ENCODE peak calls at places on chromosomes 2 and 18, in seven cellular contexts. W is Calu3, R is hepatocyte, K is GM10248, X is B cell, Y is MCF 10A, F is dorsolateral prefrontal cortex. B is an unnamed sample.

GRCh38 chr2:153163055-153163454 is 315.5 kb downstream of the RPRM start:
- DNase-seq in W (peak), R (peak), K (peak), X (no peak), Y (peak), F (no peak), B (no peak)

GRCh38 chr2:11697103-11697871 is 27.3 kb upstream of the NTSR2 start:
- DNase-seq in W (peak), R (peak), K (no peak), X (no peak), Y (peak), F (no peak), B (peak)

GRCh38 chr2:25301453-25302352 is 40.0 kb downstream of the DNMT3A start:
- DNase-seq in W (no peak), R (no peak), K (peak), X (peak), Y (peak), F (no peak), B (peak)

GRCh38 chr2:7111626-7112025 is 194.4 kb downstream of the RNF144A start:
- DNase-seq in W (no peak), R (no peak), K (no peak), X (no peak), Y (peak), F (no peak), B (peak)

GRCh38 chr2:196758474-196759377 is 40.8 kb downstream of the GTF3C3 start:
- DNase-seq in W (no peak), R (no peak), K (no peak), X (no peak), Y (peak), F (no peak), B (no peak)

GRCh38 chr2:174846218-174846617 is 81.9 kb upstream of the CHRNA1 start:
- DNase-seq in W (no peak), R (no peak), K (no peak), X (no peak), Y (peak), F (no peak), B (no peak)

GRCh38 chr18:73218293-73218692 is 350.5 kb upstream of the NETO1 start:
- DNase-seq in W (no peak), R (no peak), K (no peak), X (no peak), Y (no peak), F (no peak), B (no peak)

GRCh38 chr2:45962522-45962921 is 311.0 kb downstream of the PRKCE start:
- DNase-seq in W (peak), R (peak), K (no peak), X (no peak), Y (peak), F (peak), B (no peak)

GRCh38 chr18:10023853-10024638 is 110.2 kb downstream of the VAPA start:
- DNase-seq in W (no peak), R (no peak), K (no peak), X (no peak), Y (no peak), F (no peak), B (no peak)

GRCh38 chr2:96527990-96528679 is 8.4 kb upstream of the ARID5A start:
- DNase-seq in W (no peak), R (no peak), K (no peak), X (no peak), Y (no peak), F (no peak), B (no peak)

GRCh38 chr2:96527052-96527964 is 9.2 kb upstream of the ARID5A start:
- DNase-seq in W (no peak), R (peak), K (peak), X (peak), Y (no peak), F (no peak), B (no peak)

GRCh38 chr2:96530144-96530430 is 6.5 kb upstream of the ARID5A start:
- DNase-seq in W (no peak), R (no peak), K (no peak), X (no peak), Y (no peak), F (no peak), B (no peak)

GRCh38 chr2:96529376-96530143 is 7.0 kb upstream of the ARID5A start:
- DNase-seq in W (no peak), R (no peak), K (no peak), X (no peak), Y (no peak), F (no peak), B (no peak)

DNA sequence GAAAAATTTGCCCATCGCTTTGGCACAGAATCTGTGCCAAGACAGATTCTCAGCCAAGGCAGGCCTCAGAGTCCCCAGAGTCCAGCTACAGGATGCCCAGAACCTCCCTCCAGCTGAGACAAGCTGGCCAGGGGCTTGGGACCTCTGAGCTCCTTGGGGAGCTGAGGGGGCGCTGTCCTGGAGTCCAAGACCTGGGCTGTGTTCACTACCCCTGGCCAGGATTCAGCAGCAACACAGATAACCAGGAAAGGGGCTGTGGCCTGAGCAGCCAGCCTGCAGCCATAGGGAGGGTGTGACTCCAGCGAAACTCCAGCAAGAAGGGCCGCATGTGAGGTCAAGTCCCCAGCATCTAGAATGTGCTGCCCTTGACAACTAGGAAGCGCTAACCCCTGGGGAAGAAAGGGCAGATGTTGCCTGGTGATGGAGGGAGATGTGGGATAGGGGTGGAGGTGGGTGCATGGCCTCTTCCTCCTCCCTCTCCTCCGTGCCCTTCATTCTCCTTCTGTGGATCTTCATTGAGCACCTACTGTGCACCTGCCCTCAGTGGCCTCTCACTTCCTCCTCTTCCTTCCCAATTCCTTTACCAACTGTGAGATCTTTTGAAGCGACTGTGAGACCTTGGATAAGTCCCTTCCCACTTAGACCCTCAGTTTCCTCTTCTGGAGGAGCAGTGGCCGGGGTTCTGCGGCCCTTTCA is 7.7 kb upstream of the ARID5A start:
- DNase-seq in W (no peak), R (no peak), K (no peak), X (no peak), Y (no peak), F (no peak), B (no peak)
- TF ChIP-seq CTCF in W (no peak), R (no peak), K (no peak), X (no peak), Y (no peak), F (no peak), B (no peak)

DNA sequence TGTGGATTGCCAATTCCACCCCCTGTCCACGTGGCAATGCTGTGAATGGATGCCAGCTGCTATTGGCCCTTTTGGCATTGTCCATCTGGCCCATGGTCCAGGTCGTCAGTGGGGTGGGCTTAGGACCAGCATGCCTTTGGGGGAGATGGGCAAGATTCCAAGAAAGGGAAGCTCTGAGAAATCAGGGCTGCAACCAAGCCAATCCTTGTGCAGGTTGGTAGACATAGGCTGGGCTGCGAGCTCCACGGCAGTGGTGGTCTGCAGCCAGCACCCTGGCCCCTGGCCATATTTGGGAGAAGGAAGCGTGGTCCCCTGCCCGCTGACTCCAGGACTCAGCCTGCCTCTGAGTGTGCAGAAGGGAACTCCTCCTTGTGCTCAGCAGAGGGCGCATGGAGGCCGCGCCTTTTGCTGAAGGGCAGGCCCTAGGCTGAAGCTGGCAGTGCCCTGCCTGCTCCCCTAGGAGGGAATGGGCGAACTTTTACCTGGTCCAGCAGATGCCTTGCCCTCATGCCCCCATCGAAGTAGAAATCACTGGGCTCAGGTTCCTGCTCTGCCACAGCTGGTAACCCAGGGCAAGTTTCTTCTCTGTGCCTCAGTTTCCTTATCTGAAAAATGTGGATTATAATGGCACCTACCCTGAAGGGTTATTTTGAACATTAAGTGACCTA is 5.4 kb downstream of the SPR start:
- DNase-seq in W (peak), R (peak), K (peak), X (peak), Y (peak), F (peak), B (peak)
- TF ChIP-seq CTCF in W (peak), R (peak), K (peak), X (peak), Y (peak), F (peak), B (peak)

GRCh38 chr2:162317910-162318279 is 589 bp downstream of the IFIH1 start:
- DNase-seq in W (peak), R (peak), K (no peak), X (no peak), Y (peak), F (no peak), B (peak)

GRCh38 chr2:162312853-162313252 is 5.6 kb downstream of the IFIH1 start:
- DNase-seq in W (no peak), R (no peak), K (no peak), X (no peak), Y (no peak), F (no peak), B (no peak)

GRCh38 chr2:162316590-162316989 is 1.9 kb downstream of the IFIH1 start:
- DNase-seq in W (no peak), R (no peak), K (no peak), X (no peak), Y (no peak), F (no peak), B (no peak)

GRCh38 chr2:162317058-162317742 is 1.3 kb downstream of the IFIH1 start:
- DNase-seq in W (no peak), R (no peak), K (no peak), X (no peak), Y (no peak), F (no peak), B (no peak)

DNA sequence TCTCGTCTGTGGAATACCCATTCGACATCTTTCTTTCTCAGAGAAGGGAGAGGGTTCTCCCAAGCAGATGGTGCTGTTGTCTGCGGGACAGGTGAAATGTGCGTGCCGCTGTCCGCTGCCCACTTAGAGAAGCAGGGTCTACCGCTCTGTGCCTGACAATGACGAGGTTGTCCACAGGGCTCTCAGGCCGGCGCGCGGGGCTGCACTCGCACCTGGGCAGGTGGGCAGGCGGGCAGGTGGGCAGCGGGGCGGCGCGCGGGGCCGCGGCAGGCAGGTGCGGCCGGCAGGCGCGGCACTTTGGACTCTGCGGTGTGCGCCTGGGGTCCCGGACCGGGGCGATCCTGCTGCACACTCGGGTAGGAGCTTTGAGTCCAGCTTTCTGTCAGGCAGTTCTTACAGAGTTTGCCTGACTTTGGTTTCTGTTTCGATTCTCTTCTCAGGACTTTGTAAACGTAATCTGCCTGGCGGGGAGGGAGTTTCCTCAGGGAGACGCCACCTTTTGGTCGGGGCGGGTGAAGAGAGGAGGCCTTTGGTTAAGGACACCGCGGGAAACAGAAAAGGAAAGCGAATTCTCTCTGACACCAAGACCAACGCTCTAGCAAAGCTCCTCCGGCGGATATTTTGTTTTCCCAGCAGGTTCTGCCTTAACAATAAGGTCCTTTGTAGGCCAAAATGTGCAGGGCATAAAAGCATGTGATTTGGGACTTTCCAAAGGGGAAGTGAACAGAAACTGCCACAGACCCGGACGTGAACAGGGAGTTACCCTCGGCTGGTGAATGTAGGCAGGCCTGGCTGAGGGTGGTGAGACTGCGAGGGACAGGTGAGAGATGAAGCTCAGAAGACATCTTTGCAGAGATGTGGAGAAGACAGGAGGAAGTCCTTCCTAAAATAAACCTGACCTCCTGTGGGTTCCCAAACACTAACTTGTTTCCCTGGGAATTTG is at the start of gene IFIH1:
- DNase-seq in W (peak), R (peak), K (peak), X (peak), Y (peak), F (peak), B (peak)
- TF ChIP-seq CTCF in W (peak), R (peak), K (peak), X (peak), Y (peak), F (peak), B (peak)

DNA sequence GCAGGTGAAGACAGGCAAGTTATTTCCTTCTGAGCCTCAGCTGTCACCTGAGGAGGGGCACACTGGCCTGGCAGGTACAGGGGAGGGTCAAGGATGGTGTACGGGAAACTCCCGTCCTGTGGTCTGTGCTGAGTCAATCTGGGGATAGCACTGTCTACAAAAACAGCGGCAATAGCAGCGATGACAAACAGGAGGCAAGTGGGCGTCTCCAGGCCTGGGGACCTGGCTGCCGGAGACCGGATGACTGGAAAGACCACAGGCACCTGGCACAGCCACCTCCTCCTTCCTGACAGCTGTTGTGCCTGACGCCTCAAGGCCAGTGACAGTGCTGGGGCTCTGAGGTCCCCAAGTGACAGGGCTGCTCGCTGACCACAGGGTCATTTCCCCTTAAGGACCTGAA is 202.1 kb upstream of the HS6ST1 start:
- DNase-seq in W (peak), R (no peak), K (peak), X (no peak), Y (peak), F (no peak), B (no peak)
- TF ChIP-seq CTCF in W (no peak), R (no peak), K (no peak), X (no peak), Y (no peak), F (no peak), B (no peak)

GRCh38 chr18:43396266-43396665 is 119.0 kb upstream of the SYT4 start:
- DNase-seq in W (no peak), R (peak), K (no peak), X (no peak), Y (peak), F (no peak), B (peak)
- TF ChIP-seq CTCF in W (no peak), R (peak), K (no peak), X (no peak), Y (peak), F (peak), B (peak)

DNA sequence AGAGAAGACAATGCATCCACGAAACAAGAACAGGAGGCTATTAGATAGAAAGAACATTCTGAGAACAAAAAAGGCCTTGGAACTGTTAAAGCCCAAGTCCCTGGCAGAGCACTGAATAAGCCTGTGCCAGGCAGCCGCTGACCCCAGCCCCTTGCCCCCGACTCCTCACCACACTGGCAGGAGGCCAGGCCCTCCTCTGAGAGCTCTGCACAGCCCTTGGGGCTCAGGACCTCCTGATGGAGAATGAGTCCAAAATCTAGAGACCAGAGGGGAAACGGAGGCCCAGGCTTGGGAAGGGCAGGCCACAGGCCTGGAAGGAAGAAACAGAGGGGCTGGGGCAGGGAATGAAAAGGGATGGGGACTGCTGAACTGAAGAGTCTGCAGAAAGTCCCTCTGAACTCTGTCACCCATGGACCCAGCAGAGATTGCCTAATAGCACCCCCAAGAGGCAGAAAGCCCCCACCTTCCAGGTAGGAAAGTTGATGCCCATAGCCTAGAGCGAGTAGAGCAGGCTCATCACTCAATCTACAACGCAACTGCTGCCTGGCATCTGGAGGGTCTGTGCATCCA is 18.3 kb upstream of the TNS1 start:
- DNase-seq in W (no peak), R (no peak), K (no peak), X (no peak), Y (no peak), F (peak), B (no peak)
- TF ChIP-seq CTCF in W (no peak), R (no peak), K (no peak), X (no peak), Y (no peak), F (no peak), B (no peak)

GRCh38 chr2:112020561-112020960 is 34.5 kb upstream of the TMEM87B start:
- DNase-seq in W (no peak), R (no peak), K (no peak), X (no peak), Y (no peak), F (no peak), B (no peak)
- TF ChIP-seq CTCF in W (peak), R (no peak), K (no peak), X (no peak), Y (no peak), F (no peak), B (no peak)

GRCh38 chr18:1102848-1103247 is 198.2 kb downstream of the ADCYAP1 start:
- DNase-seq in W (no peak), R (no peak), K (no peak), X (no peak), Y (no peak), F (no peak), B (no peak)
- TF ChIP-seq CTCF in W (no peak), R (no peak), K (no peak), X (no peak), Y (no peak), F (no peak), B (no peak)

GRCh38 chr2:115880558-115880957 is 1438.1 kb downstream of the DPP10 start:
- DNase-seq in W (no peak), R (no peak), K (no peak), X (no peak), Y (peak), F (no peak), B (peak)
- TF ChIP-seq CTCF in W (no peak), R (peak), K (no peak), X (no peak), Y (no peak), F (no peak), B (no peak)

GRCh38 chr2:96330407-96330806 is 5.2 kb upstream of the NCAPH start:
- DNase-seq in W (no peak), R (no peak), K (no peak), X (no peak), Y (peak), F (no peak), B (peak)
- TF ChIP-seq CTCF in W (no peak), R (no peak), K (no peak), X (no peak), Y (no peak), F (no peak), B (no peak)